ENCODE peak calls at places on chromosomes 11 and 22, in seven cellular contexts. D, P, K, A, B, W and L are unnamed samples.

GRCh38 chr11:116654526-116654925 is 118.3 kb downstream of the BUD13 start:
- DNase-seq in D (no peak), P (no peak), K (no peak), A (no peak), B (no peak), W (no peak), L (no peak)

GRCh38 chr11:19711911-19712280 is 741 bp upstream of the NAV2 start:
- DNase-seq in D (no peak), P (peak), K (no peak), A (no peak), B (no peak), W (no peak), L (no peak)

GRCh38 chr11:13008625-13009475 is at the start of gene RASSF10:
- DNase-seq in D (no peak), P (peak), K (peak), A (peak), B (peak), W (peak), L (peak)

GRCh38 chr11:61689164-61689496 is 8.9 kb downstream of the DAGLA start:
- DNase-seq in D (no peak), P (no peak), K (no peak), A (no peak), B (no peak), W (no peak), L (no peak)

GRCh38 chr11:1226981-1227550 is 4.2 kb downstream of the MUC5B start:
- DNase-seq in D (peak), P (peak), K (no peak), A (peak), B (no peak), W (no peak), L (peak)

GRCh38 chr11:1221848-1222311 is 986 bp upstream of the MUC5B start:
- DNase-seq in D (no peak), P (peak), K (no peak), A (peak), B (no peak), W (no peak), L (no peak)

GRCh38 chr11:1863352-1864215 is 10.7 kb downstream of the LSP1 start:
- DNase-seq in D (peak), P (peak), K (peak), A (no peak), B (peak), W (peak), L (peak)

GRCh38 chr11:27699926-27700350 is 317 bp downstream of the BDNF start:
- DNase-seq in D (no peak), P (no peak), K (no peak), A (peak), B (no peak), W (no peak), L (no peak)

GRCh38 chr11:71137376-71137775 is 115.0 kb downstream of the SHANK2 start:
- DNase-seq in D (no peak), P (no peak), K (no peak), A (no peak), B (no peak), W (no peak), L (no peak)

GRCh38 chr11:120854988-120855387 is 168.9 kb upstream of the TBCEL start:
- DNase-seq in D (no peak), P (no peak), K (no peak), A (no peak), B (no peak), W (no peak), L (no peak)

GRCh38 chr11:34750692-34751405 is 130.0 kb downstream of the EHF start:
- DNase-seq in D (no peak), P (no peak), K (no peak), A (no peak), B (no peak), W (no peak), L (no peak)

GRCh38 chr11:121099885-121100284 is 1.2 kb upstream of the TECTA start:
- DNase-seq in D (peak), P (no peak), K (no peak), A (no peak), B (peak), W (no peak), L (no peak)

GRCh38 chr11:11968511-11969280 is 39.7 kb downstream of the DKK3 start:
- DNase-seq in D (peak), P (no peak), K (no peak), A (no peak), B (no peak), W (no peak), L (no peak)

GRCh38 chr22:19525666-19526065 is 1.5 kb upstream of the CLDN5 start:
- DNase-seq in D (no peak), P (no peak), K (no peak), A (no peak), B (no peak), W (no peak), L (no peak)

GRCh38 chr11:57641011-57641410 is 8.7 kb downstream of the YPEL4 start:
- DNase-seq in D (no peak), P (peak), K (no peak), A (no peak), B (peak), W (peak), L (peak)

GRCh38 chr11:2581931-2582435 is 117.8 kb downstream of the KCNQ1OT1 start:
- DNase-seq in D (no peak), P (peak), K (no peak), A (no peak), B (no peak), W (no peak), L (no peak)

GRCh38 chr11:67400942-67401494 is 640 bp downstream of the PPP1CA start:
- DNase-seq in D (no peak), P (no peak), K (no peak), A (no peak), B (peak), W (no peak), L (no peak)

GRCh38 chr22:43743131-43743530 is 69.0 kb downstream of the EFCAB6 start:
- DNase-seq in D (no peak), P (peak), K (peak), A (peak), B (no peak), W (no peak), L (peak)

GRCh38 chr11:126696976-126697375 is 303.6 kb downstream of the KIRREL3 start:
- DNase-seq in D (no peak), P (no peak), K (no peak), A (no peak), B (no peak), W (no peak), L (peak)

GRCh38 chr11:119673389-119674336 is 55.3 kb downstream of the NECTIN1 start:
- DNase-seq in D (no peak), P (no peak), K (no peak), A (no peak), B (no peak), W (no peak), L (no peak)

GRCh38 chr22:30636226-30637077 is 871 bp downstream of the SLC35E4 start:
- DNase-seq in D (no peak), P (peak), K (no peak), A (peak), B (peak), W (no peak), L (no peak)

GRCh38 chr11:19598876-19599275 is 113.8 kb upstream of the NAV2 start:
- DNase-seq in D (no peak), P (no peak), K (no peak), A (no peak), B (no peak), W (no peak), L (no peak)

GRCh38 chr11:37804666-37805065 is 1206.6 kb upstream of the RAG2 start:
- DNase-seq in D (no peak), P (no peak), K (no peak), A (no peak), B (no peak), W (no peak), L (no peak)

GRCh38 chr22:32758866-32759385 is 42.6 kb upstream of the TIMP3 start:
- DNase-seq in D (no peak), P (no peak), K (no peak), A (no peak), B (no peak), W (no peak), L (no peak)

GRCh38 chr11:114762437-114762836 is 84.1 kb downstream of the NXPE2 start:
- DNase-seq in D (peak), P (peak), K (peak), A (peak), B (peak), W (peak), L (peak)

GRCh38 chr22:49975543-49976389 is 15.2 kb downstream of the PIM3 start:
- DNase-seq in D (no peak), P (peak), K (no peak), A (peak), B (no peak), W (no peak), L (peak)

GRCh38 chr11:71281901-71282300 is 29.5 kb upstream of the SHANK2 start:
- DNase-seq in D (no peak), P (peak), K (no peak), A (no peak), B (no peak), W (no peak), L (no peak)

GRCh38 chr11:57202282-57202681 is 20.5 kb downstream of the LRRC55 start:
- DNase-seq in D (no peak), P (no peak), K (no peak), A (no peak), B (no peak), W (no peak), L (no peak)

GRCh38 chr22:17569971-17570511 is 6.7 kb downstream of the SLC25A18 start:
- DNase-seq in D (peak), P (peak), K (no peak), A (no peak), B (no peak), W (no peak), L (peak)

DNA sequence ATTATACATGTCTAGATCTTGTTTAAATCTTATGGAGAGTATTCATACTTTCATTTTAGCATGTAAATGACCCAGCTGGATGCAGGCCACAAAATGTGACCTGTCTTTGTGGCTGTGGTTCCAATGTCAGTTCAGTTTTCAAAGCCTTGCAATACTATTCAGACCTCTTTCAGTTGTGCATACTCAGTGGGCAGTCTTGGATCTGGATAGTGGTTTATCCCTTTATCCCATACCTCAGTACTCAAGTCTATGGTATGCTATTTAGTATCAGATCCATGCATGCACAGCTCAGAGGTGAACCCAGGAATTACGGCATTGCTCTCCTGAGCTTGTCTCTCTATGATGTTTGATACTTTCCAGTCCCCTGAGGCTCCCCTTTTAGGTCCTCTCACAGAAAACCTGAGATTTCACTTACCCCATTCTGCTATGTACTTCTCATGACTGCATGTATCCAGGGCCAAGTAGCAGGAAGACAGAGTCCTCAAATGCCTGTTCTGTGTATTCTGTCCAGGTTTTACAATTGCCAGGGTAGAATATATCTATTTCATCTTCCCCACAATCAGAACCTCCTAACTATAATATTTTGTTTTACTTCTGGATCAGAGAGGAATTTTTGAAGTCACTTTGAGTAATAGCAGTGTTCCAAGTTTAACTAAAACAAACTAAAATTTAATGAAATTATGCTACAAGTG is 6.9 kb upstream of the P4HA3 start:
- DNase-seq in D (peak), P (no peak), K (no peak), A (no peak), B (peak), W (no peak), L (no peak)
- H4K8ac ChIP-seq in D (peak), P (no peak), K (no peak), A (no peak), B (no peak), W (no peak), L (no peak)

DNA sequence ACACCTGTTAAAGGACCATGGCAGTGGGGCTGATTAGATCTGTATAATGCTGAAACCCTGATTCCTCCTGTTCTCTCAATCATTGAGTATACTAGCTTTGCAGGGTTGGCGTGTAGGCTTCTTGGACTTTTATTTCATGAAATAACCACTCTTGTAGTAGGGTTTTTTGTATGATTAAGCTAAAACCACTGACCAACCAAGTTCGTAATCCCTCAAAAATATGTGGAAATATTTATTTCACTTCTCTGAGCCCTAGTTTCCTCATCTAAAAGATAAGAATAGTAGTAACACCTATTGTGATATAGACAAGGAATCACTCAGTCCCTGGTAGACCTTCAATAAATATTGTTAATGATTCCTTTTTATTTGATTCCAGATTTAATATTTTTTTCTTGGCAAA is 4.2 kb downstream of the API5 start:
- DNase-seq in D (no peak), P (no peak), K (no peak), A (no peak), B (no peak), W (no peak), L (no peak)
- H3K4me2 ChIP-seq in D (no peak), P (no peak), K (no peak), A (no peak), B (no peak), W (no peak), L (no peak)

GRCh38 chr22:42493393-42493792 is 26.2 kb downstream of the RRP7A start:
- DNase-seq in D (no peak), P (no peak), K (no peak), A (no peak), B (no peak), W (no peak), L (no peak)
- H4K8ac ChIP-seq in D (no peak), P (no peak), K (peak), A (no peak), B (no peak), W (no peak), L (no peak)

DNA sequence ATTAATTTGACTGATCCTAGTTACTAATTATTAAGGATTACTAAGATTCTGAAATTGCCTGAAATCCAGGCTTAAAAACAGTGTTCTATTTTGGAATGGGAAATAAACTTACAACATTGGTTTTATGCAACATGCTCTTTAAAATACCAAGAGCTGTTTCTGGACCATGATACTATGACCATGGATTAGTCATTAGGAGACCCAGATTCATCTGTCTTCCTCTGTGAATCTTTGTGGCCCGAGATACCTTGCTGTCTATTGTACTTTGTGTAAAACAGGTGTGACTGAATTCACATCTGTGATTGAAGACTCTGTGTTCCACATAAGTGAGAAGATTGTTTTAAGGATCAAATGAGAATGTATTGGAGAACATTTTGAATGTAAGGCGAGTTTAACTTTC is 98.8 kb downstream of the HSD17B12 start:
- DNase-seq in D (no peak), P (no peak), K (no peak), A (no peak), B (no peak), W (no peak), L (no peak)
- H3K4me2 ChIP-seq in D (no peak), P (no peak), K (no peak), A (no peak), B (peak), W (no peak), L (no peak)

DNA sequence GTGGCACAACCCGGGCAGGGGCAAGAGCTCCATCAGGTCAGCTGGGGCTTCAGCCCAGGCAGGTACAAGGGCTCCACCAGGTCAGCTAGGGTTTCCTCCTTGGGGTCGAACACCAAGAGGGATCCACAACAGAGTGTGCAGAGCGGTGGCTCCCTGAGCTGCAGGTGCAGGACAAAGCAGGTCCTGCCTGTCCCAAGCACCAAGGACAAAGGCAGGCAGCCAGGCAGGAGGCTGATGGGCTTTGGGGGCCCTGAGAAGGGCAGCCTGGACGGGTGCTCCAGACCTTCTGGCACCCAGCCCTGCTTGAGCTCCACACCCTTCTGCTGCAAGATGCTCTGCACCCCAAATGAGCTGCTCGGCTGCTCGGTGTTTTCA is 1510.8 kb downstream of the BRD1 start:
- DNase-seq in D (no peak), P (peak), K (no peak), A (peak), B (no peak), W (no peak), L (no peak)
- H4K8ac ChIP-seq in D (no peak), P (no peak), K (no peak), A (no peak), B (no peak), W (no peak), L (no peak)

GRCh38 chr11:46331653-46331984 is 15.6 kb upstream of the DGKZ start:
- DNase-seq in D (no peak), P (no peak), K (no peak), A (no peak), B (no peak), W (no peak), L (no peak)
- H3K4me2 ChIP-seq in D (no peak), P (no peak), K (no peak), A (no peak), B (no peak), W (no peak), L (no peak)